ENCODE peak calls at places on chromosomes 1 and 21, in eight cellular contexts. C is HuH-7.5, U is H54, Z is AG04450, T is coronary artery, X is GDM1, S is iPS-NIHi11, F is T-helper 2 cell. H is an unnamed sample.

GRCh38 chr1:20634594-20635084 is 1.4 kb downstream of the PINK1 start:
- DNase-seq in C (no peak), T (no peak), S (peak; percentile 68), F (no peak), Z (no peak), U (no peak), X (peak; percentile 9), H (no peak)

GRCh38 chr1:84506002-84506728 is at the start of the genes GNG5 and SPATA1:
- DNase-seq in X (peak; percentile 96), C (peak; percentile 87), Z (peak; percentile 91), S (peak; percentile 95), F (peak; percentile 96), U (peak; percentile 92), T (peak; percentile 99), H (peak; percentile 80)

GRCh38 chr1:161266096-161266679 is 7.6 kb downstream of the PCP4L1 start:
- DNase-seq in S (no peak), X (no peak), C (no peak), T (no peak), F (no peak), Z (no peak), U (peak; percentile 83), H (no peak)

GRCh38 chr1:116390195-116390594 is 17.2 kb downstream of the ATP1A1 start:
- DNase-seq in Z (no peak), S (no peak), F (peak; percentile 20), C (no peak), T (no peak), U (no peak), X (no peak), H (no peak)

GRCh38 chr1:173383341-173383740 is 93.8 kb upstream of the PRDX6 start:
- DNase-seq in F (no peak), T (no peak), Z (no peak), S (no peak), C (no peak), U (no peak), X (no peak), H (no peak)

GRCh38 chr1:203932559-203932958 is 71.2 kb downstream of the SNRPE start:
- DNase-seq in F (no peak), S (no peak), X (no peak), U (no peak), Z (no peak), C (no peak), T (no peak), H (no peak)

GRCh38 chr1:115810609-115811008 is 30.3 kb downstream of the NHLH2 start:
- DNase-seq in X (no peak), C (no peak), F (no peak), T (no peak), U (no peak), Z (no peak), S (no peak), H (no peak)

GRCh38 chr21:35953570-35953969 is 106.8 kb downstream of the SETD4 start:
- DNase-seq in F (no peak), C (no peak), U (no peak), T (no peak), S (no peak), Z (no peak), X (no peak), H (no peak)

GRCh38 chr21:33949516-33950424 is 34.2 kb upstream of the ATP5PO start:
- DNase-seq in U (no peak), Z (no peak), S (no peak), T (no peak), X (no peak), F (peak; percentile 32), C (no peak), H (no peak)

GRCh38 chr1:1216770-1217620 is 3.0 kb upstream of the TNFRSF4 start:
- DNase-seq in F (peak; percentile 52), C (no peak), S (no peak), Z (no peak), X (no peak), T (no peak), U (no peak), H (no peak)

GRCh38 chr21:45361033-45361997 is 43.6 kb upstream of the COL18A1 start:
- DNase-seq in X (no peak), U (no peak), Z (no peak), F (no peak), C (no peak), S (no peak), T (no peak), H (no peak)

GRCh38 chr21:34614443-34614692 is 545 bp downstream of the RCAN1 start:
- DNase-seq in T (no peak), X (no peak), S (peak; percentile 41), C (no peak), F (no peak), U (no peak), Z (no peak), H (no peak)

GRCh38 chr21:29155118-29155932 is 24.9 kb downstream of the MAP3K7CL start:
- DNase-seq in S (no peak), U (peak; percentile 44), T (peak; percentile 88), Z (no peak), X (no peak), C (no peak), F (no peak), H (no peak)

GRCh38 chr21:39633770-39634181 is 21.0 kb downstream of the B3GALT5 start:
- DNase-seq in F (no peak), U (peak; percentile 74), C (no peak), Z (peak; percentile 74), X (no peak), S (no peak), T (no peak), H (peak; percentile 90)